ENCODE peak calls at places on chromosomes 13 and 19, in eight cellular contexts. J, Q, M, B, S, Z, L and F are unnamed samples.

GRCh38 chr19:39409886-39410619 is 2.4 kb upstream of the PLEKHG2 start:
- DNase-seq in L (peak), J (peak), B (no peak), Z (peak), S (peak), M (peak), Q (peak), F (no peak)

GRCh38 chr19:6767081-6767356 is 216 bp downstream of the SH2D3A start:
- DNase-seq in S (no peak), J (no peak), M (no peak), Z (no peak), Q (no peak), B (no peak), L (no peak), F (no peak)

GRCh38 chr19:39307822-39308530 is 11.8 kb downstream of the IFNL1 start:
- DNase-seq in L (peak), M (no peak), B (no peak), S (no peak), J (no peak), Z (no peak), Q (no peak), F (no peak)

GRCh38 chr19:7915250-7916136 is 863 bp downstream of the TGFBR3L start:
- DNase-seq in B (no peak), L (no peak), Q (no peak), S (no peak), Z (peak), M (no peak), J (no peak), F (no peak)

GRCh38 chr13:27211771-27212364 is 39.5 kb upstream of the RPL21 start:
- DNase-seq in J (no peak), B (no peak), L (no peak), Q (no peak), Z (no peak), S (peak), M (no peak), F (no peak)

GRCh38 chr13:27821566-27821965 is 29.3 kb downstream of the GSX1 start:
- DNase-seq in B (no peak), Z (no peak), Q (no peak), M (no peak), L (no peak), S (no peak), J (no peak), F (no peak)

GRCh38 chr13:104414771-104415170 is 1348.6 kb upstream of the SLC10A2 start:
- DNase-seq in L (no peak), B (no peak), Z (no peak), Q (no peak), J (no peak), M (no peak), S (no peak), F (no peak)

GRCh38 chr19:21568816-21569496 is 63.6 kb downstream of the ZNF429 start:
- DNase-seq in Z (peak), B (peak), Q (peak), L (peak), J (peak), S (peak), M (no peak), F (peak)

GRCh38 chr19:33963514-33963913 is 166.8 kb downstream of the KCTD15 start:
- DNase-seq in J (no peak), L (no peak), B (no peak), S (no peak), Q (no peak), Z (no peak), M (no peak), F (no peak)

GRCh38 chr13:44506251-44506650 is 69.9 kb downstream of the TSC22D1 start:
- DNase-seq in B (no peak), L (no peak), J (no peak), Z (no peak), S (no peak), Q (no peak), M (no peak), F (no peak)

GRCh38 chr13:108915095-108915633 is 285.8 kb downstream of the MYO16 start:
- DNase-seq in M (no peak), S (peak), L (no peak), J (no peak), Q (peak), B (no peak), Z (no peak), F (no peak)

GRCh38 chr19:29576761-29577661 is 29.1 kb upstream of the POP4 start:
- DNase-seq in B (no peak), Z (no peak), J (no peak), S (peak), Q (no peak), M (no peak), L (no peak), F (peak)

GRCh38 chr13:50129923-50130685 is 114.9 kb downstream of the KCNRG start:
- DNase-seq in M (no peak), Q (peak), S (peak), L (peak), B (no peak), J (peak), Z (no peak), F (no peak)

GRCh38 chr13:26343816-26344215 is 89.9 kb downstream of the CDK8 start:
- DNase-seq in J (no peak), Z (no peak), M (no peak), S (no peak), Q (no peak), L (no peak), B (no peak), F (no peak)

GRCh38 chr13:39106216-39106995 is 68.2 kb downstream of the NHLRC3 start:
- DNase-seq in B (no peak), J (no peak), Q (no peak), S (no peak), L (no peak), M (no peak), Z (no peak), F (no peak)

GRCh38 chr13:106350208-106350607 is 185.3 kb downstream of the EFNB2 start:
- DNase-seq in S (no peak), B (no peak), L (no peak), M (no peak), J (no peak), Q (no peak), Z (no peak), F (no peak)

GRCh38 chr19:19051478-19052213 is 12.1 kb upstream of the SLC25A42 start:
- DNase-seq in S (no peak), Q (no peak), L (no peak), B (no peak), J (no peak), M (no peak), Z (peak), F (no peak)

GRCh38 chr13:90910240-90910639 is 437.2 kb upstream of the MIR17HG start:
- DNase-seq in J (no peak), B (no peak), M (no peak), Z (no peak), L (no peak), S (no peak), Q (no peak), F (no peak)

GRCh38 chr13:98548230-98548629 is 28.7 kb downstream of the STK24 start:
- DNase-seq in S (no peak), Z (no peak), B (no peak), M (no peak), J (no peak), L (no peak), Q (no peak), F (no peak)

GRCh38 chr13:46684287-46685001 is 112.5 kb downstream of the ESD start:
- DNase-seq in Z (no peak), M (no peak), Q (no peak), L (no peak), S (peak), B (no peak), J (no peak), F (no peak)

GRCh38 chr13:102693250-102693649 is 1.6 kb downstream of the METTL21C start:
- DNase-seq in B (no peak), Z (no peak), J (no peak), S (no peak), Q (no peak), L (no peak), M (no peak), F (no peak)

GRCh38 chr19:10519421-10519820 is 2.2 kb upstream of the S1PR5 start:
- DNase-seq in Z (no peak), L (no peak), S (no peak), M (no peak), J (no peak), B (no peak), Q (no peak), F (no peak)

GRCh38 chr19:38893341-38893771 is 6.1 kb downstream of the SIRT2 start:
- DNase-seq in B (no peak), S (no peak), Q (no peak), M (no peak), Z (no peak), J (no peak), L (no peak), F (no peak)

GRCh38 chr13:99027661-99028425 is 50.0 kb upstream of the DOCK9 start:
- DNase-seq in J (no peak), M (no peak), S (no peak), Q (no peak), B (no peak), Z (no peak), L (no peak), F (no peak)

GRCh38 chr13:97268772-97269171 is 46.6 kb downstream of the MBNL2 start:
- DNase-seq in Z (no peak), B (no peak), J (no peak), S (peak), Q (no peak), L (no peak), M (no peak), F (no peak)

GRCh38 chr13:79445968-79446645 is 34.8 kb upstream of the NDFIP2 start:
- DNase-seq in J (no peak), Q (no peak), B (no peak), S (no peak), Z (no peak), L (no peak), M (no peak), F (no peak)

GRCh38 chr13:27171244-27171829 is at the start of gene USP12:
- DNase-seq in Q (peak), Z (peak), M (no peak), S (peak), J (peak), B (no peak), L (peak), F (no peak)

GRCh38 chr13:81379183-81379582 is 1038.3 kb upstream of the SPRY2 start:
- DNase-seq in Q (no peak), L (no peak), S (no peak), J (no peak), Z (no peak), B (no peak), M (no peak), F (no peak)

GRCh38 chr13:51260154-51260553 is 38.0 kb downstream of the FAM124A start:
- DNase-seq in M (no peak), L (no peak), Q (no peak), Z (no peak), B (no peak), S (no peak), J (peak), F (no peak)

GRCh38 chr19:34808566-34808965 is 35.6 kb upstream of the ZNF599 start:
- DNase-seq in M (no peak), S (peak), L (no peak), Q (no peak), B (no peak), J (no peak), Z (no peak), F (no peak)

GRCh38 chr19:19022380-19022961 is 10.8 kb downstream of the SUGP2 start:
- DNase-seq in S (no peak), Q (no peak), B (no peak), M (no peak), J (no peak), Z (no peak), L (no peak), F (no peak)

GRCh38 chr13:71867101-71867814 is at the start of gene DACH1:
- DNase-seq in L (no peak), S (peak), B (no peak), Z (peak), Q (peak), J (peak), M (peak), F (peak)

GRCh38 chr19:18364826-18365528 is 21.0 kb upstream of the GDF15 start:
- DNase-seq in M (no peak), S (peak), L (peak), Q (peak), B (no peak), J (peak), Z (peak), F (no peak)

DNA sequence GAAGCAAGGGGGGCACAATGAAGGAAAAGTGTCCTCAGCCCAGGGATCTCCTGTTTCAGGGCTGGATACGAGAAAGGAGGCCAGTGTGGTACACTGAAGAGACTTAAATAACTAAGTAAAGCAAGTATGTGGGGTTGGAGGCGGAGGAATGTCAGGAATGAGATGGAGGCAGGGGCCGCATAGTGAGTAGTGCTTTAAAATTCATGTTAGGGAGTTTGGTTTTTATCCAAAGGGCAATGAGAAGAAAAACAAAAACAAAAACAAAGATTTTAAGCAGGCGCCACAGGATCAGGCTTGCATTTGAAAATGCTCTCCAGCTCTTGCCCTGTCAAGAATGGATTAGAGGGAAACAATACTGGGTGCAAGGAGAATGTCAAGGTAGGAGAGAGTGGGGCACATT is 273.4 kb downstream of the DCLK1 start:
- DNase-seq in S (peak), Q (no peak), Z (no peak), L (no peak), J (no peak), M (no peak), B (no peak), F (no peak)
- H3K27ac ChIP-seq in S (no peak), Q (peak), Z (no peak), L (peak), J (no peak), M (no peak), B (no peak), F (no peak)

GRCh38 chr19:13093407-13094284 is 9.0 kb downstream of the LYL1 start:
- DNase-seq in Q (peak), Z (peak), M (peak), B (peak), L (peak), S (peak), J (peak), F (peak)
- H3K27ac ChIP-seq in Q (peak), Z (no peak), M (no peak), B (peak), L (peak), S (no peak), J (peak), F (peak)

DNA sequence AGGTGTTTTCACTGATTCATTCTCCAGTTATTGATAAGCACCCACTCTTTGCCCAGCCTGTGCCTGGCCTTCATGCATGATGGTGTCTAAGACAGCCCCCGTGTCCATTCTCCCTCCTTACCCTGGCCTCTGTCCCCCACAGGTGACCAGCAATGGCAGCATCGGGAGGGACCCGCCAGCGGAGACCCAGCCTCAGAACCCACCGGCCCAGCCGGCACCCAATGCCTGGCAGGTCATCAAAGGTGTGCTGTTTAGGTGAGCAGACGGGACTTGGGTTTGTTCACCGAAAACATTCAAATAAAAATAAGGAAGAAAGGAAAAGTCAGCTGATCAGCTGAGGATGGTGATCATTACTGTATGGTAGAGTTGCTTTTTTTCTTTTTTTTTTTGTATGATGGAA is 6.6 kb downstream of the CLPTM1 start:
- DNase-seq in B (no peak), S (no peak), Q (no peak), L (no peak), Z (no peak), J (no peak), M (no peak), F (no peak)
- H3K27ac ChIP-seq in B (no peak), S (no peak), Q (no peak), L (no peak), Z (no peak), J (no peak), M (no peak), F (no peak)

GRCh38 chr19:4086336-4086953 is 19.7 kb upstream of the ZBTB7A start:
- DNase-seq in L (no peak), B (no peak), Q (no peak), J (no peak), M (no peak), S (no peak), Z (no peak), F (no peak)

GRCh38 chr19:4081441-4082129 is 14.9 kb upstream of the ZBTB7A start:
- DNase-seq in S (peak), M (peak), J (no peak), Q (no peak), Z (no peak), B (no peak), L (no peak), F (no peak)

GRCh38 chr19:4084547-4084877 is 17.8 kb upstream of the ZBTB7A start:
- DNase-seq in S (no peak), J (no peak), M (no peak), L (no peak), B (no peak), Z (no peak), Q (no peak), F (no peak)

GRCh38 chr19:4082172-4082571 is 15.5 kb upstream of the ZBTB7A start:
- DNase-seq in L (no peak), S (no peak), B (no peak), M (no peak), Q (no peak), J (no peak), Z (no peak), F (no peak)

DNA sequence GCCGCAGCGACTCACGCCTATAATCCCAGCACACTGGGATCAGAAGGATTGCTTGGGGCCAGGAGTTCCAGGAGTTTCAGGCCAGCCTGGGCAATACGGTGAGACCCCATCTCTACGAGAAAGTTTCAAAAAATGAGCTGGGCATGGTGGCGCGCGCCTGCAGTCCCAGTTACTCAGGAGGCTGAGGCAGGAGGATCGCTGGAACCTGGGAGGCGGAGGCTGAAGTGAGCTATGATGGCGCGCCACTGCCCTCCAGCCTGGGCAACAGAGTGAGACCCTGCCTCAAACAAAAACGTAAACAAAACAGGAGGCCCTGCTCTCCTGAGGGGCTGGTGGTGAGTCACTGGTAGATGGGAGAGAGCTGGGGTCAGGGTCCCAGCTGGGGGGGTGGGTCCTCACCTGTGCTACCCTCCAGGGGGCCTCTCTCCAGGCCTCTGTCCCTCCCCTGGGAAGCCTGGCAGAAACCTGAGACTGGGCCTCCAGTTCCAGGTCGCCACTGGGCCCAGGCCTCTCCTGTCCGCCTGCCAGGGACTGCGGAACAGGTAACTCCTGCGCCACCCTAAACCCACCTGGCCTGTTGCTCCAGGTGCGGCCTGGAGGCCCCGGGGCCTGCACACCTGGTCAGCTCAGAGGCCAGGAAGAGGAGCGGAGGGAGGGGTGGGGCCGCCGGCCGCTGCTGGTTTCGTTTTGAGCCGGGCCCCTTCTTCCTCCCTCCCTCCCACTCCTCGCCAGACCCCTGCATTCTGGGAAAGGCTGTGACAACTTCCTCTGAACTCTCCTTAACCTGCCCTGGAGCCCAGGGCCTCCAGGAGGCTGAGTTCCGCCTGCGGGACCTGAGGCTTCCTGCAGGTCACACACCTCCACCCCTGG is 17.2 kb upstream of the ZBTB7A start:
- DNase-seq in Q (no peak), M (no peak), J (peak), L (no peak), B (no peak), S (no peak), Z (peak), F (no peak)
- H3K27ac ChIP-seq in Q (peak), M (peak), J (no peak), L (no peak), B (no peak), S (no peak), Z (peak), F (no peak)

GRCh38 chr19:45508681-45508930 is 1.3 kb downstream of the VASP start:
- DNase-seq in J (peak), Z (no peak), B (no peak), M (no peak), Q (no peak), L (no peak), S (peak), F (no peak)
- H3K27ac ChIP-seq in J (peak), Z (peak), B (peak), M (peak), Q (peak), L (peak), S (peak), F (peak)

GRCh38 chr19:49065905-49066512 is 1.4 kb upstream of the NTF4 start:
- DNase-seq in S (no peak), B (no peak), L (no peak), Z (no peak), M (no peak), Q (no peak), J (no peak), F (no peak)
- H3K27ac ChIP-seq in S (peak), B (no peak), L (no peak), Z (no peak), M (no peak), Q (no peak), J (no peak), F (no peak)

GRCh38 chr19:16594681-16595091 is 22.5 kb upstream of the SLC35E1 start:
- DNase-seq in J (no peak), Q (no peak), S (no peak), Z (no peak), M (no peak), L (no peak), B (no peak), F (no peak)
- H3K27ac ChIP-seq in J (no peak), Q (no peak), S (no peak), Z (no peak), M (no peak), L (no peak), B (no peak), F (no peak)

GRCh38 chr19:45040059-45040767 is 1.4 kb downstream of the CLASRP start:
- DNase-seq in S (no peak), J (no peak), L (no peak), B (peak), Q (no peak), Z (no peak), M (peak), F (no peak)
- H3K27ac ChIP-seq in S (no peak), J (no peak), L (peak), B (peak), Q (peak), Z (peak), M (peak), F (peak)

GRCh38 chr13:113448545-113448884 is 4.8 kb downstream of the ADPRHL1 start:
- DNase-seq in Z (no peak), Q (no peak), S (no peak), B (no peak), J (peak), M (no peak), L (peak), F (no peak)
- H3K27ac ChIP-seq in Z (no peak), Q (peak), S (peak), B (no peak), J (peak), M (no peak), L (no peak), F (no peak)

GRCh38 chr13:110305001-110305400 is 2.0 kb downstream of the COL4A1 start:
- DNase-seq in B (no peak), L (no peak), Z (no peak), S (no peak), M (no peak), Q (no peak), J (no peak), F (no peak)

GRCh38 chr13:110302986-110303385 is 4.0 kb downstream of the COL4A1 start:
- DNase-seq in Z (no peak), Q (no peak), S (no peak), B (no peak), L (no peak), J (no peak), M (no peak), F (no peak)

GRCh38 chr13:110303644-110304043 is 3.3 kb downstream of the COL4A1 start:
- DNase-seq in S (no peak), M (no peak), Z (no peak), Q (no peak), L (no peak), B (no peak), J (no peak), F (no peak)

GRCh38 chr13:110305544-110305943 is 1.4 kb downstream of the COL4A1 start:
- DNase-seq in Q (no peak), Z (no peak), J (no peak), S (no peak), M (no peak), L (no peak), B (no peak), F (no peak)

GRCh38 chr13:110304256-110304655 is 2.7 kb downstream of the COL4A1 start:
- DNase-seq in Q (peak), Z (no peak), B (no peak), L (no peak), S (peak), J (no peak), M (no peak), F (no peak)
- H3K27ac ChIP-seq in Q (peak), Z (peak), B (no peak), L (peak), S (no peak), J (no peak), M (no peak), F (no peak)